ENCODE peak calls at places on chromosomes 3 and 15, in five cellular contexts. Q is astrocyte, Z is spleen, O is SJCRH30, T is OCI-LY7. G is an unnamed sample.

GRCh38 chr3:32399030-32399620 is 7.5 kb downstream of the CMTM7 start:
- DNase-seq in Q (no peak), Z (no peak), O (peak; percentile 61), T (peak; percentile 81), G (no peak)

GRCh38 chr3:112685435-112685834 is 44.5 kb upstream of the CCDC80 start:
- DNase-seq in Q (peak; percentile 87), Z (no peak), O (no peak), T (no peak), G (no peak)

GRCh38 chr3:45665101-45665572 is 24.1 kb upstream of the SACM1L start:
- DNase-seq in Q (no peak), Z (no peak), O (peak; percentile 71), T (peak; percentile 76), G (no peak)

GRCh38 chr15:40412095-40412759 is 6.6 kb downstream of the IVD start:
- DNase-seq in Q (no peak), Z (peak; percentile 36), O (no peak), T (no peak), G (no peak)

GRCh38 chr3:53255775-53256703 is at the start of gene TKT:
- DNase-seq in Q (peak; percentile 69), Z (peak; percentile 98), O (peak; percentile 84), T (peak; percentile 90), G (peak; percentile 89)

GRCh38 chr3:15647629-15648167 is 46.2 kb downstream of the BTD start:
- DNase-seq in Q (peak; percentile 100), Z (no peak), O (peak; percentile 94), T (peak; percentile 82), G (no peak)

GRCh38 chr15:67691450-67691849 is 133.9 kb upstream of the SKOR1 start:
- DNase-seq in Q (no peak), Z (no peak), O (peak; percentile 83), T (no peak), G (no peak)

GRCh38 chr3:101009386-101009785 is 16.2 kb upstream of the ABI3BP start:
- DNase-seq in Q (no peak), Z (no peak), O (no peak), T (no peak), G (no peak)

GRCh38 chr3:120678331-120678845 is 3.7 kb downstream of the HGD start:
- DNase-seq in Q (peak; percentile 71), Z (no peak), O (peak; percentile 37), T (peak; percentile 5), G (peak; percentile 18)

GRCh38 chr15:74780983-74781672 is 752 bp upstream of the CSK start:
- DNase-seq in Q (no peak), Z (peak; percentile 87), O (no peak), T (peak; percentile 60), G (no peak)
- H3K4me1 ChIP-seq in Q (peaks cover 27% of the 10 kb centered on the region), Z (peaks cover 93% of the 10 kb centered on the region), O (peaks cover 39% of the 10 kb centered on the region), T (peaks cover 72% of the 10 kb centered on the region), G (peaks cover 69% of the 10 kb centered on the region)

GRCh38 chr3:141278196-141279073 is 46.8 kb downstream of the PXYLP1 start:
- DNase-seq in Q (no peak), Z (no peak), O (no peak), T (no peak), G (no peak)
- H3K27ac ChIP-seq in Q (no peak overlapping the region), Z (peak overlapping the region; percentile 17), O (no peak overlapping the region), T (no peak overlapping the region), G (no peak overlapping the region)

DNA sequence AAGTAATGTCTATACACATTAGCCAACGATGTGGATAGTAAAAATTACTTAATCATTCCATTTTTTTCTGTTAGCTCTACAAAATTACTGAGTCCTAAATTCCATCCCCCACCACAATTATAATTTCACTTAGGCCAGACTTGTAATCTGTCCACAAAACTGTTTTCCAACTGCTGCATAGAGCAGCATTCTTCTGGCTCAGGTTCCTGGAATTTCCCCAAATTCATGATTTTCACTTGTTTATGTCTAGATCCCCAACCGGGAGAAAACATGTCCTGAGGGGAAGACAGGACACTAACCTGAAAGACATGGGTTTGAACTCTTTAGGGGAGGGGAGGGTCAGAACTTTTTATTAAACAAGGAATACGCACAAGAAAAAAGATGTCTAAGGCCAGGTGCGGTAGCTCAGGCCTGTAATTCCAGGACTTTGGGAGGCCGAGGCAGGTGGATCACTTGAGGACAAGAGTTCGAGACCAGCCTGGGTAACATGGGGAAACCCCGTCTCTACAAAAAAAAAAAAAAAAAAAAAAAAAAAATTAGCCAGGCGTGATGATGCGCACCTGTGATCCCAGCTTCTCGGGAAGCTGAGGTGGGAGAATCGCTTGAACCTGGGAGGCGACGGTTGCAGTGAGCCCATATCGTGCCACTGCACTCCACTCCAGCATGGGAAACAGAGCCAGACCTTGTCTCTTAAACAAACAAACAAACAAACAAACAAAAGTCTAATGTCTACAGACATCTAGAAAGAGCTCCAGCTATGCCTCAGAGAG is 1.5 kb downstream of the ETFA start:
- DNase-seq in Q (peak; percentile 17), Z (no peak), O (no peak), T (no peak), G (no peak)
- H3K4me3 ChIP-seq in Q (no peak overlapping the region), Z (peak overlapping the region; percentile 66), O (no peak overlapping the region), T (peak overlapping the region; percentile 80), G (peak overlapping the region; percentile 93)

DNA sequence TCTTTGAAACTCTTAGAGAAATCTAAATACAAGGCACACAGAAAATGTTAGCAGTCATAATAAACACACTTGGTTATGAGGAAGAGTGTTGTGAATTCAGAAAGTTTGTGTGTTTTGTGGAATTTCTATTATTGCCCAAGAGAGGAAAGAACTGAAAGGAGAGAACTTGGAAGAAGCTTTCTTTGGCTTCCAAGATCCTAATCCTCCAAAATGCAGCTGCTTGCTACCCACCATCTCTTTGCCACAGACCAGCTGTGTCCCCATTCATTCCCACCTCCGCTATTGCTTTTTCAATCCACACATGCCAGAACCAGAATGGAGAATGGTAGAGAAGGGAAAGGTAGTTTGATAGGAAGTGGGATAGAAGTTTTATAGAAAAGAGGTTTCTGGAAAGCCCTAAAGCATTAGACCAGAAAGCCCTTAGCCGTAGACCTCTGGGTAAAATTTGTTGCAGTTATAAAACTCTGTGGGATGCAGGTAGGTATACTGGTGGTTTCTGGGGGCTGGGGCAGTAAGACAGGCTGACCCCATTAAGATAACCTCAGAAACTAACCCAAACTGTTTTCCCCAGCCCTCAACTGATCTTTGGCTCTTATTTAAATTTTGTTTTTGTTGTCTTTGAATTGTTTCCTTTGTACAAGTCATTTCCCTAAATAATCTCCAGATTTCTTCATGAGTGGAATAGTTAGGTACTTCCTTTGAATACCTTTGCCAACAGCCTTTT is 108.5 kb downstream of the FILIP1L start:
- DNase-seq in Q (no peak), Z (no peak), O (peak; percentile 73), T (no peak), G (no peak)
- H3K4me1 ChIP-seq in Q (peaks cover 29% of the 10 kb centered on the region), Z (peaks cover 16% of the 10 kb centered on the region), O (peaks cover 20% of the 10 kb centered on the region), T (no peaks in the 10 kb centered on the region), G (peaks cover 15% of the 10 kb centered on the region)

G was measured in heart right ventricle.